ENCODE peak calls at places on chromosome 6, in eight cellular contexts. One of them, this sample, is unnamed.

GRCh38 chr6:138912308-138912707 is 75.7 kb downstream of the REPS1 start:
- DNase-seq in MM.1S: no peak
- DNase-seq in AG04450: no peak
- DNase-seq in endothelial cell of umbilical vein: no peak
- DNase-seq in neural progenitor cell: no peak
- DNase-seq in HepG2: no peak
- DNase-seq in tibial artery: no peak
- DNase-seq in adrenal gland: no peak
- DNase-seq in this sample: no peak

GRCh38 chr6:72413884-72414283 is 208.0 kb upstream of the KCNQ5 start:
- DNase-seq in MM.1S: no peak
- DNase-seq in AG04450: peak; percentile 33
- DNase-seq in endothelial cell of umbilical vein: no peak
- DNase-seq in neural progenitor cell: no peak
- DNase-seq in HepG2: peak; percentile 65
- DNase-seq in tibial artery: no peak
- DNase-seq in adrenal gland: no peak
- DNase-seq in this sample: peak; percentile 37

GRCh38 chr6:44657201-44657824 is 269.8 kb downstream of the CDC5L start:
- DNase-seq in MM.1S: no peak
- DNase-seq in AG04450: no peak
- DNase-seq in endothelial cell of umbilical vein: no peak
- DNase-seq in neural progenitor cell: peak; percentile 28
- DNase-seq in HepG2: no peak
- DNase-seq in tibial artery: no peak
- DNase-seq in adrenal gland: no peak
- DNase-seq in this sample: peak; percentile 65

GRCh38 chr6:17987576-17988421 is at the start of gene KIF13A:
- DNase-seq in MM.1S: peak; percentile 65
- DNase-seq in AG04450: no peak
- DNase-seq in endothelial cell of umbilical vein: peak; percentile 83
- DNase-seq in neural progenitor cell: peak; percentile 81
- DNase-seq in HepG2: peak; percentile 54
- DNase-seq in tibial artery: peak; percentile 87
- DNase-seq in adrenal gland: peak; percentile 73
- DNase-seq in this sample: peak; percentile 46

GRCh38 chr6:53888931-53889330 is 94.1 kb downstream of the LRRC1 start:
- DNase-seq in MM.1S: no peak
- DNase-seq in AG04450: no peak
- DNase-seq in endothelial cell of umbilical vein: no peak
- DNase-seq in neural progenitor cell: no peak
- DNase-seq in HepG2: no peak
- DNase-seq in tibial artery: no peak
- DNase-seq in adrenal gland: no peak
- DNase-seq in this sample: no peak

GRCh38 chr6:28488916-28489365 is 26.7 kb downstream of the GPX6 start:
- DNase-seq in MM.1S: peak; percentile 21
- DNase-seq in AG04450: peak; percentile 36
- DNase-seq in endothelial cell of umbilical vein: peak; percentile 67
- DNase-seq in neural progenitor cell: peak; percentile 70
- DNase-seq in HepG2: peak; percentile 82
- DNase-seq in tibial artery: no peak
- DNase-seq in adrenal gland: no peak
- DNase-seq in this sample: peak; percentile 23

GRCh38 chr6:111427341-111428116 is 55.5 kb downstream of the REV3L start:
- DNase-seq in MM.1S: peak; percentile 56
- DNase-seq in AG04450: peak; percentile 11
- DNase-seq in endothelial cell of umbilical vein: peak; percentile 90
- DNase-seq in neural progenitor cell: no peak
- DNase-seq in HepG2: peak; percentile 85
- DNase-seq in tibial artery: no peak
- DNase-seq in adrenal gland: no peak
- DNase-seq in this sample: peak; percentile 14

GRCh38 chr6:161439093-161439492 is 165.2 kb upstream of the AGPAT4 start:
- DNase-seq in MM.1S: no peak
- DNase-seq in AG04450: peak; percentile 63
- DNase-seq in endothelial cell of umbilical vein: peak; percentile 85
- DNase-seq in neural progenitor cell: no peak
- DNase-seq in HepG2: no peak
- DNase-seq in tibial artery: no peak
- DNase-seq in adrenal gland: peak; percentile 63
- DNase-seq in this sample: peak; percentile 91

GRCh38 chr6:650098-650497 is 6.8 kb downstream of the HUS1B start:
- DNase-seq in MM.1S: no peak
- DNase-seq in AG04450: no peak
- DNase-seq in endothelial cell of umbilical vein: no peak
- DNase-seq in neural progenitor cell: no peak
- DNase-seq in HepG2: no peak
- DNase-seq in tibial artery: no peak
- DNase-seq in adrenal gland: no peak
- DNase-seq in this sample: no peak

GRCh38 chr6:163207984-163208383 is 206.5 kb upstream of the QKI start:
- DNase-seq in MM.1S: no peak
- DNase-seq in AG04450: no peak
- DNase-seq in endothelial cell of umbilical vein: no peak
- DNase-seq in neural progenitor cell: no peak
- DNase-seq in HepG2: no peak
- DNase-seq in tibial artery: no peak
- DNase-seq in adrenal gland: no peak
- DNase-seq in this sample: no peak

GRCh38 chr6:37222992-37223391 is 34.6 kb upstream of the TBC1D22B start:
- DNase-seq in MM.1S: no peak
- DNase-seq in AG04450: no peak
- DNase-seq in endothelial cell of umbilical vein: no peak
- DNase-seq in neural progenitor cell: no peak
- DNase-seq in HepG2: no peak
- DNase-seq in tibial artery: no peak
- DNase-seq in adrenal gland: no peak
- DNase-seq in this sample: no peak

GRCh38 chr6:42935322-42935721 is 6.0 kb downstream of the CNPY3 start:
- DNase-seq in MM.1S: no peak
- DNase-seq in AG04450: no peak
- DNase-seq in endothelial cell of umbilical vein: no peak
- DNase-seq in neural progenitor cell: no peak
- DNase-seq in HepG2: no peak
- DNase-seq in tibial artery: no peak
- DNase-seq in adrenal gland: no peak
- DNase-seq in this sample: no peak

GRCh38 chr6:131966443-131966842 is 15.3 kb upstream of the CCN2 start:
- DNase-seq in MM.1S: no peak
- DNase-seq in AG04450: no peak
- DNase-seq in endothelial cell of umbilical vein: no peak
- DNase-seq in neural progenitor cell: no peak
- DNase-seq in HepG2: no peak
- DNase-seq in tibial artery: no peak
- DNase-seq in adrenal gland: no peak
- DNase-seq in this sample: peak; percentile 61

GRCh38 chr6:148885920-148886845 is 139.4 kb downstream of the UST start:
- DNase-seq in MM.1S: no peak
- DNase-seq in AG04450: no peak
- DNase-seq in endothelial cell of umbilical vein: peak; percentile 24
- DNase-seq in neural progenitor cell: peak; percentile 81
- DNase-seq in HepG2: no peak
- DNase-seq in tibial artery: no peak
- DNase-seq in adrenal gland: no peak
- DNase-seq in this sample: no peak

GRCh38 chr6:8940356-8940755 is 505.0 kb upstream of the SLC35B3 start:
- DNase-seq in MM.1S: no peak
- DNase-seq in AG04450: no peak
- DNase-seq in endothelial cell of umbilical vein: no peak
- DNase-seq in neural progenitor cell: no peak
- DNase-seq in HepG2: no peak
- DNase-seq in tibial artery: no peak
- DNase-seq in adrenal gland: no peak
- DNase-seq in this sample: peak; percentile 26

GRCh38 chr6:73308712-73309533 is 45.2 kb downstream of the DPPA5 start:
- DNase-seq in MM.1S: no peak
- DNase-seq in AG04450: no peak
- DNase-seq in endothelial cell of umbilical vein: peak; percentile 4
- DNase-seq in neural progenitor cell: peak; percentile 58
- DNase-seq in HepG2: no peak
- DNase-seq in tibial artery: no peak
- DNase-seq in adrenal gland: no peak
- DNase-seq in this sample: no peak

GRCh38 chr6:27234576-27234975 is 12.9 kb upstream of the PRSS16 start:
- DNase-seq in MM.1S: no peak
- DNase-seq in AG04450: no peak
- DNase-seq in endothelial cell of umbilical vein: no peak
- DNase-seq in neural progenitor cell: no peak
- DNase-seq in HepG2: no peak
- DNase-seq in tibial artery: no peak
- DNase-seq in adrenal gland: no peak
- DNase-seq in this sample: no peak

GRCh38 chr6:112833546-112834215 is 486.6 kb downstream of the RFPL4B start:
- DNase-seq in MM.1S: no peak
- DNase-seq in AG04450: no peak
- DNase-seq in endothelial cell of umbilical vein: peak; percentile 7
- DNase-seq in neural progenitor cell: no peak
- DNase-seq in HepG2: no peak
- DNase-seq in tibial artery: no peak
- DNase-seq in adrenal gland: no peak
- DNase-seq in this sample: peak; percentile 89

GRCh38 chr6:43644940-43645612 is at the start of gene RSPH9:
- DNase-seq in MM.1S: peak; percentile 33
- DNase-seq in AG04450: no peak
- DNase-seq in endothelial cell of umbilical vein: peak; percentile 48
- DNase-seq in neural progenitor cell: peak; percentile 97
- DNase-seq in HepG2: no peak
- DNase-seq in tibial artery: peak; percentile 76
- DNase-seq in adrenal gland: peak; percentile 63
- DNase-seq in this sample: no peak

GRCh38 chr6:49806145-49806544 is 19.1 kb upstream of the PGK2 start:
- DNase-seq in MM.1S: no peak
- DNase-seq in AG04450: no peak
- DNase-seq in endothelial cell of umbilical vein: no peak
- DNase-seq in neural progenitor cell: no peak
- DNase-seq in HepG2: no peak
- DNase-seq in tibial artery: peak; percentile 51
- DNase-seq in adrenal gland: no peak
- DNase-seq in this sample: no peak
- H3K27ac ChIP-seq in MM.1S: no peak overlapping the region
- H3K27ac ChIP-seq in AG04450: no peak overlapping the region
- H3K27ac ChIP-seq in endothelial cell of umbilical vein: no peak overlapping the region
- H3K27ac ChIP-seq in neural progenitor cell: no peak overlapping the region
- H3K27ac ChIP-seq in HepG2: no peak overlapping the region
- H3K27ac ChIP-seq in tibial artery: no peak overlapping the region
- H3K27ac ChIP-seq in adrenal gland: no peak overlapping the region
- H3K27ac ChIP-seq in this sample: no peak overlapping the region

DNA sequence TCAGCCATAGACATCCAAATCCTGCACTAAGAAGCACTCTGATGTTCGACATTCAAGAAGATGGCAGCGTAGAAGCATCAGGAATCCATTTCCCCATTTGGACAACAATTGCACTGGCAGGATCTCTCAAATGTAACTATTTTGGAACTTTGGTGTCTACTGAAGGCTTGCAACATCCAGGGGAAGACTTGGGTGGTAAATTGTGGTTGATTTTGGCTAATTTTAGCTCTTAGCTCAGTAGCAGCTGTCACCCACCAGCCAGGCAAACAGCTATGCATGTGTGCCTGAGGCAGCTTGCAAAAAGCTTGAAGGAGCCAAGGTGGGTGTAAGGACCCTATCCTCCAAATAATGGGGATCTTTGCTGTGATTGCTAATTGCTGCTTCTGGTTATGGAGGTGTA is 35.1 kb upstream of the PPP1R3G start:
- DNase-seq in MM.1S: peak; percentile 44
- DNase-seq in AG04450: no peak
- DNase-seq in endothelial cell of umbilical vein: no peak
- DNase-seq in neural progenitor cell: no peak
- DNase-seq in HepG2: no peak
- DNase-seq in tibial artery: no peak
- DNase-seq in adrenal gland: no peak
- DNase-seq in this sample: peak; percentile 45
- H3K4me3 ChIP-seq in MM.1S: no peak overlapping the region
- H3K4me3 ChIP-seq in AG04450: no peak overlapping the region
- H3K4me3 ChIP-seq in endothelial cell of umbilical vein: no peak overlapping the region
- H3K4me3 ChIP-seq in neural progenitor cell: no peak overlapping the region
- H3K4me3 ChIP-seq in HepG2: no peak overlapping the region
- H3K4me3 ChIP-seq in tibial artery: no peak overlapping the region
- H3K4me3 ChIP-seq in adrenal gland: no peak overlapping the region
- H3K4me3 ChIP-seq in this sample: no peak overlapping the region

DNA sequence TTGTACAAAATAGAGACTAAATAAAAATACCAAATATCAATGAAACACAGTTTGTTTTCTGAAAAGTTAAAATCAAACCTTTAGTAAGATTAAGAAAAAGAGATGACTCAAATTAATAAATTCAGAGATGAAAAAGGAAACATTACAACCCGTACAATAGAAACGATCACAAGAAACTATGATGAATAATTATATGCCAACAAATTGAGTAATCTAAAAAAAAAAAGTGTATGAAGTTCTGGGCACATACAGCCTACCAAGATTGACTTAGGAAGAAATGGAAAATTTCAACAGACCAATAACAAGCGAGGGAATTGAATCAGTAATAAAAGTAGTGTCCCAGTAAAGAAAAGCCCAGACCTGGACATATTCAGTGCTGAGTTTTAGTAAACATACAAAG is 94.8 kb downstream of the STXBP5 start:
- DNase-seq in MM.1S: no peak
- DNase-seq in AG04450: no peak
- DNase-seq in endothelial cell of umbilical vein: no peak
- DNase-seq in neural progenitor cell: no peak
- DNase-seq in HepG2: no peak
- DNase-seq in tibial artery: no peak
- DNase-seq in adrenal gland: no peak
- DNase-seq in this sample: no peak
- H3K9me3 ChIP-seq in MM.1S: no peaks in the 10 kb centered on the region
- H3K9me3 ChIP-seq in AG04450: peaks cover 7% of the 10 kb centered on the region
- H3K9me3 ChIP-seq in endothelial cell of umbilical vein: no peaks in the 10 kb centered on the region
- H3K9me3 ChIP-seq in neural progenitor cell: peaks cover 21% of the 10 kb centered on the region
- H3K9me3 ChIP-seq in HepG2: peaks cover 39% of the 10 kb centered on the region
- H3K9me3 ChIP-seq in tibial artery: no peaks in the 10 kb centered on the region
- H3K9me3 ChIP-seq in adrenal gland: no peaks in the 10 kb centered on the region
- H3K9me3 ChIP-seq in this sample: peaks cover 14% of the 10 kb centered on the region

DNA sequence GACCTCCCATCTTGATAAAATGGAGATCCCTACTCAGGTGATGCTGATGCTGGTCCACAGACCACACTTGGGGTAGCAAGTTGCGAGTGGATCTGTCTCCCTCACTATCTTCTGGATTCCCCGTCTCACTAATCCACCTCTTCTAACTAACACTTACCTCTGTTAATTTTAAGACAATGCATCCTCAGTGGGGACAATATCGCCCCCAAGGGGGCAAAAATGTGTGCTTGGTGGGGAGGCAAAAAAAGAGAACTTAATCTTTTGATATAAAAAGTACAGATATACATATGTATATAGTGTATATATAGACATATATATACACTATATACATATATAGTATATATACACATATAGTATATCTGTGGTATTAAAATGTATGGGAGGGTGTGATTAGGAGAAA is 4.3 kb downstream of the LRFN2 start:
- DNase-seq in MM.1S: no peak
- DNase-seq in AG04450: no peak
- DNase-seq in endothelial cell of umbilical vein: no peak
- DNase-seq in neural progenitor cell: no peak
- DNase-seq in HepG2: no peak
- DNase-seq in tibial artery: no peak
- DNase-seq in adrenal gland: no peak
- DNase-seq in this sample: no peak
- H3K27ac ChIP-seq in MM.1S: no peak overlapping the region
- H3K27ac ChIP-seq in AG04450: no peak overlapping the region
- H3K27ac ChIP-seq in endothelial cell of umbilical vein: no peak overlapping the region
- H3K27ac ChIP-seq in neural progenitor cell: no peak overlapping the region
- H3K27ac ChIP-seq in HepG2: no peak overlapping the region
- H3K27ac ChIP-seq in tibial artery: no peak overlapping the region
- H3K27ac ChIP-seq in adrenal gland: no peak overlapping the region
- H3K27ac ChIP-seq in this sample: no peak overlapping the region

GRCh38 chr6:34155471-34156300 is 9.8 kb upstream of the GRM4 start:
- DNase-seq in MM.1S: no peak
- DNase-seq in AG04450: no peak
- DNase-seq in endothelial cell of umbilical vein: no peak
- DNase-seq in neural progenitor cell: no peak
- DNase-seq in HepG2: no peak
- DNase-seq in tibial artery: peak; percentile 46
- DNase-seq in adrenal gland: no peak
- DNase-seq in this sample: no peak
- H3K4me3 ChIP-seq in MM.1S: no peak overlapping the region
- H3K4me3 ChIP-seq in AG04450: no peak overlapping the region
- H3K4me3 ChIP-seq in endothelial cell of umbilical vein: no peak overlapping the region
- H3K4me3 ChIP-seq in neural progenitor cell: no peak overlapping the region
- H3K4me3 ChIP-seq in HepG2: no peak overlapping the region
- H3K4me3 ChIP-seq in tibial artery: no peak overlapping the region
- H3K4me3 ChIP-seq in adrenal gland: no peak overlapping the region
- H3K4me3 ChIP-seq in this sample: no peak overlapping the region

This sample was measured in SJCRH30.